ENCODE peak calls at places on chromosomes 1 and 21, in four cellular contexts. C is tibial artery; N is GM12865; E is stimulated activated CD8-positive, alpha-beta memory T cell treated with anti-CD3 and anti-CD28 coated beads, Interleukin-4, amount 100 ng/mL, for 24 hours. H is an unnamed sample.

GRCh38 chr1:183417691-183418491 is at the start of gene NMNAT2:
- DNase-seq in C (no peak), N (no peak), E (no peak), H (peak; percentile 21)

GRCh38 chr1:55808263-55808662 is 593.1 kb upstream of the USP24 start:
- DNase-seq in C (no peak), N (no peak), E (no peak), H (no peak)

GRCh38 chr1:20366766-20367602 is 76.3 kb downstream of the VWA5B1 start:
- DNase-seq in C (no peak), N (no peak), E (no peak), H (no peak)

GRCh38 chr1:37515185-37516034 is 844 bp upstream of the MEAF6 start:
- DNase-seq in C (no peak), N (no peak), E (no peak), H (no peak)

GRCh38 chr1:53685272-53686051 is 53.5 kb downstream of the GLIS1 start:
- DNase-seq in C (no peak), N (no peak), E (no peak), H (no peak)

GRCh38 chr21:45805321-45805720 is 161.8 kb downstream of the PCBP3 start:
- DNase-seq in C (peak; percentile 31), N (no peak), E (no peak), H (no peak)

GRCh38 chr1:17891205-17892110 is 136.3 kb downstream of the ACTL8 start:
- DNase-seq in C (peak; percentile 63), N (no peak), E (no peak), H (no peak)

GRCh38 chr1:206717237-206717989 is 32.7 kb downstream of the MAPKAPK2 start:
- DNase-seq in C (no peak), N (peak; percentile 91), E (no peak), H (no peak)

GRCh38 chr1:6625579-6626149 is 996 bp downstream of the THAP3 start:
- DNase-seq in C (no peak), N (peak; percentile 36), E (no peak), H (no peak)

GRCh38 chr1:203288351-203288894 is 16.9 kb upstream of the BTG2 start:
- DNase-seq in C (no peak), N (no peak), E (no peak), H (no peak)

GRCh38 chr1:6041432-6042062 is 4.1 kb upstream of the KCNAB2 start:
- DNase-seq in C (no peak), N (no peak), E (no peak), H (no peak)

GRCh38 chr1:181101581-181102226 is 13.2 kb downstream of the IER5 start:
- DNase-seq in C (peak; percentile 35), N (no peak), E (no peak), H (no peak)

GRCh38 chr1:40305451-40305850 is 11.6 kb downstream of the COL9A2 start:
- DNase-seq in C (no peak), N (no peak), E (no peak), H (no peak)

GRCh38 chr1:36083635-36084501 is at the start of gene TEKT2:
- DNase-seq in C (no peak), N (no peak), E (no peak), H (no peak)

GRCh38 chr1:21185221-21185731 is 8.6 kb upstream of the EIF4G3 start:
- DNase-seq in C (no peak), N (no peak), E (no peak), H (no peak)

GRCh38 chr1:119893238-119893791 is 3.0 kb downstream of the ADAM30 start:
- DNase-seq in C (no peak), N (no peak), E (no peak), H (no peak)